ENCODE peak calls at places on chromosomes 4 and X, in eight cellular contexts. One of them, this sample, is unnamed.

GRCh38 chr4:31660916-31661315 is 940.7 kb downstream of the PCDH7 start:
- DNase-seq in mucosa of descending colon: no peak
- DNase-seq in PC-3: no peak
- DNase-seq in HCT116: no peak
- DNase-seq in AG04449: no peak
- DNase-seq in IMR-90: no peak
- DNase-seq in fibroblast of lung: no peak
- DNase-seq in astrocyte of the cerebellum: no peak
- DNase-seq in this sample: no peak

GRCh38 chr4:82042042-82042441 is 331.7 kb downstream of the HNRNPD start:
- DNase-seq in fibroblast of lung: no peak
- DNase-seq in HCT116: no peak
- DNase-seq in PC-3: no peak
- DNase-seq in mucosa of descending colon: no peak
- DNase-seq in astrocyte of the cerebellum: no peak
- DNase-seq in IMR-90: no peak
- DNase-seq in AG04449: no peak
- DNase-seq in this sample: no peak

GRCh38 chr4:8346838-8347605 is 77.5 kb downstream of the HTRA3 start:
- DNase-seq in IMR-90: no peak
- DNase-seq in astrocyte of the cerebellum: no peak
- DNase-seq in fibroblast of lung: no peak
- DNase-seq in PC-3: no peak
- DNase-seq in AG04449: no peak
- DNase-seq in HCT116: no peak
- DNase-seq in mucosa of descending colon: no peak
- DNase-seq in this sample: no peak

GRCh38 chr4:8336412-8337075 is 67.0 kb downstream of the HTRA3 start:
- DNase-seq in IMR-90: peak; percentile 55
- DNase-seq in HCT116: no peak
- DNase-seq in AG04449: no peak
- DNase-seq in fibroblast of lung: no peak
- DNase-seq in astrocyte of the cerebellum: no peak
- DNase-seq in mucosa of descending colon: no peak
- DNase-seq in PC-3: peak; percentile 75
- DNase-seq in this sample: no peak

GRCh38 chrX:80879916-80880315 is 70.2 kb upstream of the BRWD3 start:
- DNase-seq in IMR-90: peak; percentile 5
- DNase-seq in PC-3: peak; percentile 69
- DNase-seq in HCT116: no peak
- DNase-seq in fibroblast of lung: no peak
- DNase-seq in AG04449: no peak
- DNase-seq in astrocyte of the cerebellum: no peak
- DNase-seq in mucosa of descending colon: no peak
- DNase-seq in this sample: no peak

GRCh38 chrX:72495041-72495440 is 77.6 kb downstream of the HDAC8 start:
- DNase-seq in AG04449: no peak
- DNase-seq in PC-3: no peak
- DNase-seq in fibroblast of lung: peak; percentile 3
- DNase-seq in mucosa of descending colon: no peak
- DNase-seq in astrocyte of the cerebellum: no peak
- DNase-seq in HCT116: no peak
- DNase-seq in IMR-90: no peak
- DNase-seq in this sample: peak; percentile 47

GRCh38 chr4:6383929-6384328 is 88.5 kb downstream of the PPP2R2C start:
- DNase-seq in PC-3: no peak
- DNase-seq in IMR-90: no peak
- DNase-seq in AG04449: no peak
- DNase-seq in HCT116: no peak
- DNase-seq in fibroblast of lung: no peak
- DNase-seq in astrocyte of the cerebellum: no peak
- DNase-seq in mucosa of descending colon: no peak
- DNase-seq in this sample: no peak

GRCh38 chrX:15299945-15300851 is 15.2 kb downstream of the ASB11 start:
- DNase-seq in mucosa of descending colon: no peak
- DNase-seq in fibroblast of lung: peak; percentile 43
- DNase-seq in astrocyte of the cerebellum: no peak
- DNase-seq in PC-3: peak; percentile 58
- DNase-seq in AG04449: no peak
- DNase-seq in HCT116: no peak
- DNase-seq in IMR-90: peak; percentile 30
- DNase-seq in this sample: peak; percentile 21

GRCh38 chr4:28117067-28117756 is 1256.6 kb downstream of the STIM2 start:
- DNase-seq in IMR-90: no peak
- DNase-seq in mucosa of descending colon: no peak
- DNase-seq in fibroblast of lung: no peak
- DNase-seq in AG04449: no peak
- DNase-seq in astrocyte of the cerebellum: no peak
- DNase-seq in PC-3: no peak
- DNase-seq in HCT116: no peak
- DNase-seq in this sample: no peak

GRCh38 chr4:75643651-75644050 is 13.3 kb upstream of the CDKL2 start:
- DNase-seq in fibroblast of lung: no peak
- DNase-seq in PC-3: no peak
- DNase-seq in mucosa of descending colon: no peak
- DNase-seq in IMR-90: no peak
- DNase-seq in astrocyte of the cerebellum: no peak
- DNase-seq in HCT116: no peak
- DNase-seq in AG04449: peak; percentile 37
- DNase-seq in this sample: peak; percentile 50

GRCh38 chrX:63746715-63747114 is 38.3 kb downstream of the ARHGEF9 start:
- DNase-seq in PC-3: no peak
- DNase-seq in fibroblast of lung: no peak
- DNase-seq in mucosa of descending colon: no peak
- DNase-seq in IMR-90: no peak
- DNase-seq in AG04449: no peak
- DNase-seq in astrocyte of the cerebellum: no peak
- DNase-seq in HCT116: no peak
- DNase-seq in this sample: no peak

GRCh38 chr4:95124906-95125504 is 367.2 kb downstream of the BMPR1B start:
- DNase-seq in IMR-90: peak; percentile 76
- DNase-seq in mucosa of descending colon: no peak
- DNase-seq in AG04449: no peak
- DNase-seq in astrocyte of the cerebellum: peak; percentile 66
- DNase-seq in HCT116: peak; percentile 56
- DNase-seq in fibroblast of lung: peak; percentile 78
- DNase-seq in PC-3: peak; percentile 70
- DNase-seq in this sample: peak; percentile 77

GRCh38 chr4:185110375-185110823 is 32.7 kb upstream of the SLC25A4 start:
- DNase-seq in IMR-90: no peak
- DNase-seq in mucosa of descending colon: no peak
- DNase-seq in astrocyte of the cerebellum: no peak
- DNase-seq in AG04449: no peak
- DNase-seq in fibroblast of lung: no peak
- DNase-seq in HCT116: peak; percentile 70
- DNase-seq in PC-3: no peak
- DNase-seq in this sample: no peak

GRCh38 chr4:100582146-100582545 is 64.3 kb upstream of the EMCN start:
- DNase-seq in mucosa of descending colon: no peak
- DNase-seq in IMR-90: no peak
- DNase-seq in fibroblast of lung: no peak
- DNase-seq in astrocyte of the cerebellum: no peak
- DNase-seq in HCT116: no peak
- DNase-seq in PC-3: peak; percentile 17
- DNase-seq in AG04449: no peak
- DNase-seq in this sample: no peak

GRCh38 chr4:100574607-100575006 is 56.8 kb upstream of the EMCN start:
- DNase-seq in astrocyte of the cerebellum: no peak
- DNase-seq in fibroblast of lung: no peak
- DNase-seq in HCT116: no peak
- DNase-seq in PC-3: no peak
- DNase-seq in IMR-90: no peak
- DNase-seq in mucosa of descending colon: no peak
- DNase-seq in AG04449: no peak
- DNase-seq in this sample: no peak

GRCh38 chr4:100581337-100581736 is 63.5 kb upstream of the EMCN start:
- DNase-seq in mucosa of descending colon: no peak
- DNase-seq in AG04449: no peak
- DNase-seq in fibroblast of lung: no peak
- DNase-seq in IMR-90: no peak
- DNase-seq in PC-3: peak; percentile 87
- DNase-seq in HCT116: peak; percentile 53
- DNase-seq in astrocyte of the cerebellum: no peak
- DNase-seq in this sample: no peak

DNA sequence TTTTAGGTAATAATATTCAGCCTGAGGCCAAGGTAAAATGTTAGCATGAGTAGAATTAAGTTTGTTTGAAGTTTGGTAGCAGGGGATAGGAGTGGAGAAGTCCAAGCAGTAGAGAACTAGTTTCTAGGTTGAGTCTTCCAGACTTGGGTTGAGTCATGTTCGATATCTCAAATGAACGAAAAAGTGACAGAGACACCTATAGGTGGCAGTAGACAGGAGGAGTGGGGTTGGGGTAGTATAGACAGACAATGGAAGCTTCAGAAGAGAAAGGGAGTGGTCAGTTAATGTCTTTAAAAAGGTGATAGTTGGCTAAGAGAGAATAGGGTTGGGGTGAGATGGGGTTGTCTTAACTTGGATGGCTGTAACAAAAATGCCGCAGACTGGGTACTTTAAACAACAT is 58.7 kb upstream of the EMCN start:
- DNase-seq in astrocyte of the cerebellum: no peak
- DNase-seq in AG04449: no peak
- DNase-seq in fibroblast of lung: no peak
- DNase-seq in mucosa of descending colon: no peak
- DNase-seq in HCT116: no peak
- DNase-seq in IMR-90: no peak
- DNase-seq in PC-3: no peak
- DNase-seq in this sample: no peak
- TF ChIP-seq CTCF in astrocyte of the cerebellum: no peak
- TF ChIP-seq CTCF in AG04449: no peak
- TF ChIP-seq CTCF in fibroblast of lung: no peak
- TF ChIP-seq CTCF in mucosa of descending colon: no peak
- TF ChIP-seq CTCF in HCT116: peak; percentile 39
- TF ChIP-seq CTCF in IMR-90: no peak
- TF ChIP-seq CTCF in PC-3: peak; percentile 28
- TF ChIP-seq CTCF in this sample: no peak

DNA sequence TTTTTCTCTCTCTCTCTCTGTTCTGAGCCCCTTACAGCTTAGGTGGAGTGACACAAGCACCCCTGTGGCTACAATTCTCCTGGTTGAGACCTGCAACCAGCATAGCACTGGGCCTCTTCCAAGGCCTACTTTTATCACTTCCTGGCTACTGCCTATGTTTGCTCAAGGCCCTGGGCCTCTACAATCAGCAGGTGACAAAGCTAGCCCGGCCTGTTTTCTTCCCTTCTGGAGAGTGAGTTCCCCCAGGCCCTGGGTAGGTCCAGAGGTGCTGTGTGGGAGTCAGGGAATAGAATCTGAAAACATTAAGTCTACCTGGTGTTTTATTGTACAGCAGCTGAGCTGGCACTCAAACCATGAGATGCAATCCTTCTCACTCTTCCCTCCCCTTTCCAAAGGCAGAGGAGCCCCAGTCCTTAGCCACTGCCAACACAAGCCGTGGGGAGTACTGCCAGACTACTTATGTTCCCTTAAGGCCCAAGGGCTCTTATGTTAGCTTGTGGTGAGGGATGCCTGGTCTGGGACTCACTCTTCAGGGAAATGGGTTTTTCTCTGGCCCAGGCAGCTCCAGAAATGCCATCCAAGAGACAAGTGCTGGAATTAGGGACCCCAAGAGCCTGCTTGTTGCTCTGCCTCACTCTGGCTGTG is 23.8 kb upstream of the MAGEC3 start:
- DNase-seq in mucosa of descending colon: no peak
- DNase-seq in HCT116: no peak
- DNase-seq in astrocyte of the cerebellum: no peak
- DNase-seq in fibroblast of lung: no peak
- DNase-seq in PC-3: peak; percentile 70
- DNase-seq in AG04449: no peak
- DNase-seq in IMR-90: no peak
- DNase-seq in this sample: no peak
- H3K4me3 ChIP-seq in mucosa of descending colon: no peak overlapping the region
- H3K4me3 ChIP-seq in HCT116: no peak overlapping the region
- H3K4me3 ChIP-seq in astrocyte of the cerebellum: no peak overlapping the region
- H3K4me3 ChIP-seq in fibroblast of lung: no peak overlapping the region
- H3K4me3 ChIP-seq in PC-3: no peak overlapping the region
- H3K4me3 ChIP-seq in AG04449: no peak overlapping the region
- H3K4me3 ChIP-seq in IMR-90: no peak overlapping the region
- H3K4me3 ChIP-seq in this sample: no peak overlapping the region

GRCh38 chr4:891747-892146 is 40.4 kb downstream of the GAK start:
- DNase-seq in HCT116: no peak
- DNase-seq in IMR-90: no peak
- DNase-seq in fibroblast of lung: no peak
- DNase-seq in astrocyte of the cerebellum: no peak
- DNase-seq in PC-3: no peak
- DNase-seq in mucosa of descending colon: no peak
- DNase-seq in AG04449: no peak
- DNase-seq in this sample: no peak
- TF ChIP-seq CTCF in HCT116: peak; percentile 33
- TF ChIP-seq CTCF in IMR-90: peak; percentile 15
- TF ChIP-seq CTCF in fibroblast of lung: peak; percentile 13
- TF ChIP-seq CTCF in astrocyte of the cerebellum: peak; percentile 23
- TF ChIP-seq CTCF in PC-3: peak; percentile 34
- TF ChIP-seq CTCF in mucosa of descending colon: no peak
- TF ChIP-seq CTCF in AG04449: peak; percentile 10
- TF ChIP-seq CTCF in this sample: peak; percentile 21

GRCh38 chrX:41085105-41085882 is at the start of gene USP9X:
- DNase-seq in fibroblast of lung: peak; percentile 89
- DNase-seq in mucosa of descending colon: peak; percentile 91
- DNase-seq in IMR-90: peak; percentile 89
- DNase-seq in HCT116: peak; percentile 54
- DNase-seq in PC-3: peak; percentile 78
- DNase-seq in astrocyte of the cerebellum: peak; percentile 78
- DNase-seq in AG04449: peak; percentile 49
- DNase-seq in this sample: peak; percentile 92

GRCh38 chrX:41085883-41086626 is 810 bp downstream of the USP9X start:
- DNase-seq in AG04449: no peak
- DNase-seq in astrocyte of the cerebellum: no peak
- DNase-seq in fibroblast of lung: peak; percentile 39
- DNase-seq in PC-3: peak; percentile 51
- DNase-seq in mucosa of descending colon: peak; percentile 68
- DNase-seq in HCT116: no peak
- DNase-seq in IMR-90: peak; percentile 42
- DNase-seq in this sample: peak; percentile 52

GRCh38 chrX:41084360-41085104 is 713 bp upstream of the USP9X start:
- DNase-seq in IMR-90: peak; percentile 96
- DNase-seq in astrocyte of the cerebellum: peak; percentile 94
- DNase-seq in fibroblast of lung: peak; percentile 95
- DNase-seq in mucosa of descending colon: peak; percentile 96
- DNase-seq in PC-3: peak; percentile 91
- DNase-seq in AG04449: peak; percentile 72
- DNase-seq in HCT116: peak; percentile 89
- DNase-seq in this sample: peak; percentile 97

GRCh38 chrX:41086627-41086932 is 1.3 kb downstream of the USP9X start:
- DNase-seq in HCT116: no peak
- DNase-seq in mucosa of descending colon: no peak
- DNase-seq in fibroblast of lung: no peak
- DNase-seq in PC-3: peak; percentile 7
- DNase-seq in astrocyte of the cerebellum: no peak
- DNase-seq in AG04449: no peak
- DNase-seq in IMR-90: no peak
- DNase-seq in this sample: no peak

DNA sequence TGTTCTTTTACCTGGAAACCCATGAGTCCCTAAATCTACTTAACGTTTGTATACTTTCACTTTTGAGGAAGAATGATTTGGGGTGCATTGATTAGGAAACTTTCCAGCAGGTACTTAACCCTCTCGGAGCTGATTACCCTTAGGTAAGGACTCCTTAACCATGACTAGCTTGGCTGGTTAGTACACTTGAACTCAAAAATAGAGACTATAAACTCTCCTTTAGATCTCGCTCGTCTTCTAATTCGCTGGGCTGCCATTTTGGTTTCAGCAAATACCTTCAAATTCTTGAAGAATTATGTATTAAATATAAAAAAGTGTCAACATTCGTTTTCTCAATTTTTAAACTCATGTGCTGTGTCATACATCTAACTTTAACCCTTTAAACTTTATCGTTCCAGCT is 2.0 kb downstream of the USP9X start:
- DNase-seq in AG04449: no peak
- DNase-seq in PC-3: peak; percentile 5
- DNase-seq in mucosa of descending colon: no peak
- DNase-seq in fibroblast of lung: no peak
- DNase-seq in astrocyte of the cerebellum: no peak
- DNase-seq in IMR-90: no peak
- DNase-seq in HCT116: no peak
- DNase-seq in this sample: no peak
- H3K4me3 ChIP-seq in AG04449: peak overlapping the region; percentile 77
- H3K4me3 ChIP-seq in PC-3: peak overlapping the region; percentile 94
- H3K4me3 ChIP-seq in mucosa of descending colon: no peak overlapping the region
- H3K4me3 ChIP-seq in fibroblast of lung: peak overlapping the region; percentile 93
- H3K4me3 ChIP-seq in astrocyte of the cerebellum: peak overlapping the region; percentile 78
- H3K4me3 ChIP-seq in IMR-90: peak overlapping the region; percentile 93
- H3K4me3 ChIP-seq in HCT116: peak overlapping the region; percentile 71
- H3K4me3 ChIP-seq in this sample: peak overlapping the region; percentile 88

This sample was measured in fibroblast of villous mesenchyme.